ENCODE peak calls at places on chromosomes 7 and 10, in nine cellular contexts. X is natural killer cell; K is activated naive CD4-positive, alpha-beta T cell treated with anti-CD3 and anti-CD28 coated beads, Interleukin-2, amount 50 U/mL, for 16 hours; I is RWPE1; Y is HS-5; V is astrocyte of the spinal cord; G is posterior vena cava; L is GM10248; J is HEK293T. D is an unnamed sample.

GRCh38 chr7:103718482-103719415 is 270.7 kb downstream of the RELN start:
- DNase-seq in X (no peak), K (no peak), I (peak), Y (no peak), V (no peak), G (no peak), L (no peak), J (no peak), D (no peak)

GRCh38 chr10:33287112-33287511 is 47.4 kb downstream of the NRP1 start:
- DNase-seq in X (no peak), K (no peak), I (no peak), Y (no peak), V (no peak), G (no peak), L (no peak), J (no peak), D (no peak)

GRCh38 chr10:68562666-68563522 is 2.8 kb downstream of the TET1 start:
- DNase-seq in X (no peak), K (no peak), I (no peak), Y (no peak), V (peak), G (no peak), L (no peak), J (peak), D (no peak)

GRCh38 chr10:103752680-103753248 is 102.6 kb downstream of the SH3PXD2A start:
- DNase-seq in X (no peak), K (peak), I (no peak), Y (no peak), V (no peak), G (no peak), L (no peak), J (no peak), D (no peak)

GRCh38 chr7:47153076-47153475 is 428.8 kb downstream of the TNS3 start:
- DNase-seq in X (no peak), K (no peak), I (peak), Y (peak), V (peak), G (no peak), L (no peak), J (no peak), D (no peak)

GRCh38 chr10:59580257-59580863 is 129.3 kb downstream of the SLC16A9 start:
- DNase-seq in X (no peak), K (no peak), I (peak), Y (no peak), V (peak), G (no peak), L (no peak), J (peak), D (no peak)

GRCh38 chr10:69831231-69831855 is 29.6 kb downstream of the COL13A1 start:
- DNase-seq in X (no peak), K (no peak), I (no peak), Y (no peak), V (peak), G (no peak), L (no peak), J (no peak), D (no peak)

GRCh38 chr10:70324341-70324861 is 40.6 kb upstream of the NPFFR1 start:
- DNase-seq in X (no peak), K (no peak), I (no peak), Y (no peak), V (no peak), G (peak), L (peak), J (no peak), D (no peak)

GRCh38 chr7:144834516-144835165 is 1.2 kb downstream of the TPK1 start:
- DNase-seq in X (no peak), K (peak), I (no peak), Y (no peak), V (no peak), G (no peak), L (peak), J (no peak), D (no peak)

GRCh38 chr10:128418819-128419218 is 292.6 kb upstream of the MKI67 start:
- DNase-seq in X (no peak), K (no peak), I (no peak), Y (no peak), V (no peak), G (no peak), L (no peak), J (no peak), D (no peak)

GRCh38 chr10:14564268-14564744 is 210.4 kb downstream of the FAM107B start:
- DNase-seq in X (no peak), K (no peak), I (no peak), Y (no peak), V (no peak), G (no peak), L (no peak), J (no peak), D (no peak)

GRCh38 chr10:115657161-115657850 is 564.1 kb downstream of the ATRNL1 start:
- DNase-seq in X (no peak), K (no peak), I (no peak), Y (peak), V (peak), G (no peak), L (no peak), J (no peak), D (no peak)

GRCh38 chr10:86795353-86795752 is 38.9 kb downstream of the BMPR1A start:
- DNase-seq in X (no peak), K (no peak), I (peak), Y (peak), V (peak), G (no peak), L (no peak), J (peak), D (no peak)

GRCh38 chr7:79090543-79090942 is 362.9 kb downstream of the MAGI2 start:
- DNase-seq in X (no peak), K (no peak), I (no peak), Y (no peak), V (peak), G (no peak), L (no peak), J (no peak), D (no peak)

GRCh38 chr10:120945801-120946302 is 94.7 kb downstream of the WDR11 start:
- DNase-seq in X (no peak), K (no peak), I (peak), Y (no peak), V (no peak), G (no peak), L (no peak), J (no peak), D (no peak)

GRCh38 chr7:45643630-45644029 is 69.5 kb downstream of the ADCY1 start:
- DNase-seq in X (no peak), K (no peak), I (no peak), Y (no peak), V (no peak), G (no peak), L (no peak), J (no peak), D (no peak)

GRCh38 chr7:82699773-82700186 is 256.2 kb upstream of the CACNA2D1 start:
- DNase-seq in X (no peak), K (no peak), I (peak), Y (peak), V (peak), G (no peak), L (no peak), J (no peak), D (no peak)

GRCh38 chr7:151731022-151731441 is 145.9 kb downstream of the PRKAG2 start:
- DNase-seq in X (no peak), K (no peak), I (no peak), Y (no peak), V (no peak), G (no peak), L (no peak), J (no peak), D (no peak)

GRCh38 chr7:25656581-25657026 is 428.3 kb upstream of the NPVF start:
- DNase-seq in X (no peak), K (no peak), I (no peak), Y (no peak), V (no peak), G (no peak), L (no peak), J (no peak), D (no peak)

GRCh38 chr7:52168085-52168484 is 851.5 kb upstream of the COBL start:
- DNase-seq in X (no peak), K (no peak), I (no peak), Y (no peak), V (no peak), G (no peak), L (no peak), J (peak), D (no peak)

GRCh38 chr7:69624431-69624830 is 26.2 kb downstream of the AUTS2 start:
- DNase-seq in X (no peak), K (no peak), I (no peak), Y (no peak), V (no peak), G (no peak), L (no peak), J (no peak), D (no peak)

GRCh38 chr7:51255536-51256243 is 60.9 kb downstream of the COBL start:
- DNase-seq in X (no peak), K (no peak), I (no peak), Y (peak), V (no peak), G (no peak), L (no peak), J (no peak), D (no peak)

GRCh38 chr7:141991144-141991543 is 4.5 kb upstream of the MGAM start:
- DNase-seq in X (no peak), K (no peak), I (no peak), Y (no peak), V (no peak), G (no peak), L (no peak), J (no peak), D (no peak)

GRCh38 chr7:90401989-90402388 is 1.3 kb upstream of the CLDN12 start:
- DNase-seq in X (no peak), K (no peak), I (no peak), Y (no peak), V (no peak), G (no peak), L (no peak), J (no peak), D (no peak)

GRCh38 chr7:114986181-114986800 is 64.4 kb downstream of the MDFIC start:
- DNase-seq in X (no peak), K (no peak), I (peak), Y (no peak), V (no peak), G (no peak), L (no peak), J (no peak), D (no peak)

GRCh38 chr7:19508821-19509220 is 200.0 kb downstream of the POLR1F start:
- DNase-seq in X (no peak), K (no peak), I (no peak), Y (no peak), V (no peak), G (no peak), L (no peak), J (no peak), D (no peak)

GRCh38 chr7:13989138-13989943 is at the start of gene ETV1:
- DNase-seq in X (no peak), K (no peak), I (peak), Y (peak), V (peak), G (peak), L (no peak), J (peak), D (no peak)

GRCh38 chr7:16711730-16712129 is 41.8 kb upstream of the TSPAN13 start:
- DNase-seq in X (no peak), K (no peak), I (no peak), Y (peak), V (peak), G (no peak), L (no peak), J (no peak), D (no peak)

GRCh38 chr7:50307368-50308012 is 3.0 kb downstream of the IKZF1 start:
- DNase-seq in X (peak), K (peak), I (no peak), Y (no peak), V (no peak), G (no peak), L (no peak), J (no peak), D (no peak)